ENCODE peak calls at places on chromosome 21, in eight cellular contexts. K, L, N, V, H, I, G and M are unnamed samples.

GRCh38 chr21:8991088-8991907 is 1530.1 kb upstream of the TPTE start:
- DNase-seq in I (peak), L (no peak), H (peak), N (peak), V (no peak), K (no peak), G (peak), M (no peak)

GRCh38 chr21:28336299-28336698 is 656.4 kb downstream of the LTN1 start:
- DNase-seq in L (peak), V (no peak), G (no peak), H (no peak), I (peak), N (peak), K (no peak), M (no peak)

GRCh38 chr21:33968998-33969353 is 53.4 kb upstream of the ATP5PO start:
- DNase-seq in I (no peak), L (no peak), K (no peak), G (no peak), H (no peak), N (no peak), V (no peak), M (no peak)

GRCh38 chr21:32359719-32360260 is 33.0 kb downstream of the URB1 start:
- DNase-seq in L (no peak), I (peak), G (no peak), V (peak), K (no peak), H (peak), N (no peak), M (peak)

GRCh38 chr21:14119038-14119437 is 91.7 kb downstream of the LIPI start:
- DNase-seq in H (peak), K (no peak), N (peak), V (no peak), G (no peak), I (no peak), L (no peak), M (no peak)

GRCh38 chr21:38181101-38181500 is 75.7 kb upstream of the KCNJ15 start:
- DNase-seq in V (no peak), L (no peak), K (no peak), G (no peak), H (no peak), N (no peak), I (no peak), M (no peak)

GRCh38 chr21:37871121-37871862 is 45.0 kb downstream of the KCNJ6 start:
- DNase-seq in L (no peak), H (no peak), I (no peak), K (no peak), V (no peak), N (no peak), G (no peak), M (no peak)

GRCh38 chr21:38984982-38985422 is 179.3 kb downstream of the ETS2 start:
- DNase-seq in H (no peak), L (peak), K (no peak), V (no peak), N (no peak), G (no peak), I (no peak), M (peak)

GRCh38 chr21:29664615-29665014 is 275.2 kb downstream of the GRIK1 start:
- DNase-seq in N (no peak), K (no peak), G (no peak), H (no peak), V (no peak), L (no peak), I (no peak), M (no peak)

GRCh38 chr21:38938343-38938742 is 132.6 kb downstream of the ETS2 start:
- DNase-seq in G (no peak), V (no peak), L (peak), K (no peak), H (no peak), I (no peak), N (peak), M (no peak)

GRCh38 chr21:28442624-28443023 is 550.1 kb downstream of the LTN1 start:
- DNase-seq in G (no peak), N (no peak), V (no peak), L (no peak), H (no peak), K (no peak), I (no peak), M (no peak)

GRCh38 chr21:22083899-22084298 is 1085.7 kb downstream of the NCAM2 start:
- DNase-seq in L (no peak), G (no peak), I (no peak), V (no peak), H (no peak), N (no peak), K (no peak), M (no peak)

GRCh38 chr21:21439761-21440160 is 441.6 kb downstream of the NCAM2 start:
- DNase-seq in N (no peak), G (no peak), K (no peak), V (no peak), L (no peak), I (no peak), H (no peak), M (no peak)

GRCh38 chr21:38027901-38028300 is 111.6 kb upstream of the KCNJ6 start:
- DNase-seq in I (no peak), H (peak), L (no peak), G (no peak), V (no peak), K (no peak), N (no peak), M (no peak)

GRCh38 chr21:37780991-37781983 is 135.0 kb downstream of the KCNJ6 start:
- DNase-seq in H (no peak), K (no peak), V (no peak), N (no peak), I (no peak), G (no peak), L (no peak), M (no peak)

GRCh38 chr21:33234618-33235520 is 5.1 kb downstream of the IFNAR2 start:
- DNase-seq in L (no peak), H (peak), I (no peak), V (no peak), G (no peak), N (peak), K (no peak), M (no peak)

GRCh38 chr21:32599146-32599925 is 12.8 kb downstream of the CFAP298 start:
- DNase-seq in V (no peak), H (no peak), K (no peak), G (no peak), N (no peak), L (no peak), I (peak), M (no peak)

GRCh38 chr21:35039595-35040291 is 9.4 kb downstream of the RUNX1 start:
- DNase-seq in V (no peak), N (no peak), K (no peak), H (no peak), I (peak), L (no peak), G (no peak), M (no peak)

GRCh38 chr21:39938086-39938611 is 70.9 kb downstream of the PCP4 start:
- DNase-seq in G (no peak), H (no peak), I (no peak), L (no peak), V (no peak), N (no peak), K (no peak), M (no peak)

GRCh38 chr21:39911286-39911685 is 44.0 kb downstream of the PCP4 start:
- DNase-seq in I (no peak), H (peak), L (no peak), N (peak), G (no peak), V (no peak), K (no peak), M (no peak)

GRCh38 chr21:37787456-37787855 is 128.8 kb downstream of the KCNJ6 start:
- DNase-seq in V (no peak), L (no peak), I (no peak), K (no peak), G (no peak), H (no peak), N (no peak), M (no peak)

GRCh38 chr21:38170283-38170682 is 86.5 kb upstream of the KCNJ15 start:
- DNase-seq in V (no peak), G (no peak), N (peak), K (no peak), H (peak), I (no peak), L (no peak), M (no peak)

GRCh38 chr21:46157987-46158451 is 2.6 kb upstream of the FTCD start:
- DNase-seq in V (no peak), N (no peak), K (no peak), H (no peak), I (no peak), G (no peak), L (no peak), M (no peak)
- H3K4me3 ChIP-seq in V (no peak), N (no peak), K (no peak), H (no peak), I (no peak), G (no peak), L (no peak), M (no peak)

GRCh38 chr21:43646550-43647260 is 12.6 kb downstream of the HSF2BP start:
- DNase-seq in H (peak), K (no peak), G (peak), N (peak), I (peak), V (peak), L (peak), M (peak)
- TF ChIP-seq POLR2AphosphoS5 in H (no peak), K (no peak), G (no peak), N (no peak), I (no peak), V (no peak), L (no peak), M (no peak)

GRCh38 chr21:44263221-44263671 is 1.5 kb upstream of the DNMT3L start:
- DNase-seq in K (no peak), G (no peak), N (peak), I (no peak), H (no peak), V (no peak), L (no peak), M (no peak)
- TF ChIP-seq REST in K (no peak), G (no peak), N (no peak), I (no peak), H (no peak), V (no peak), L (no peak), M (no peak)

GRCh38 chr21:25563399-25564116 is 43.7 kb downstream of the MRPL39 start:
- DNase-seq in H (no peak), K (peak), G (no peak), V (no peak), N (no peak), I (no peak), L (no peak), M (no peak)
- H3K4me3 ChIP-seq in H (no peak), K (peak), G (no peak), V (no peak), N (no peak), I (no peak), L (no peak), M (no peak)

GRCh38 chr21:26138615-26139257 is 31.8 kb downstream of the APP start:
- DNase-seq in L (no peak), H (no peak), N (no peak), V (no peak), K (no peak), I (no peak), G (no peak), M (no peak)
- TF ChIP-seq POLR2AphosphoS5 in L (no peak), H (no peak), N (no peak), V (no peak), K (no peak), I (no peak), G (no peak), M (no peak)

DNA sequence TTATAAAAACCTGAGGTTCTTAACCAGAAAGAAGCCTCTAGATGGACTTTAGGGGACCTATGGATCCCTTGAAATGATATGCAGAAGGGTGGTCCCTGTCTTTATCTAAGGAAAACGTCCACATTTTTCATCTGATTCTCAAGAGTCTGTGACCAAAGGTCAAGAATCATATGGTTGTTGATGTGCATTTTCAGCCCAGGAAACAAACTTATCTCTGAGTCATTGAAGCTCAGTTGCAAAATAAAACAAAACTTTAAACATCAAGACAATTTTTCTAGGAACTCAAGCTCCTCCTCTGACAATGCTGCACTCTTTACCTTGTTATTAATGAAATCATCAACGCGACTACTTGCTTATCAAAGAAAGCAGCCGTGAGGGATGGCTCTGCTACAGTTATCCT is 83.3 kb downstream of the TIAM1 start:
- DNase-seq in L (no peak), G (no peak), V (no peak), K (no peak), H (no peak), I (no peak), N (no peak), M (no peak)
- TF ChIP-seq REST in L (no peak), G (no peak), V (no peak), K (no peak), H (no peak), I (no peak), N (no peak), M (no peak)